ENCODE peak calls at places on chromosome 21, in seven cellular contexts. T is midbrain; F is neural progenitor cell; I is GM10248; L is stimulated activated CD4-positive, alpha-beta T cell treated with anti-CD3 and anti-CD28 coated beads, TNF-alpha, amount 100 ng/mL, for 1 hour; Z is T-helper 22 cell; V is HCT116. N is an unnamed sample.

GRCh38 chr21:44477131-44477530 is 21.8 kb downstream of the LRRC3 start:
- DNase-seq in F (no peak), L (no peak), T (no peak), V (no peak), Z (no peak), I (no peak), N (no peak)

GRCh38 chr21:39149008-39149407 is 34.2 kb downstream of the PSMG1 start:
- DNase-seq in L (no peak), F (no peak), Z (no peak), V (no peak), T (no peak), I (no peak), N (no peak)

GRCh38 chr21:26405071-26405470 is 168.0 kb downstream of the CYYR1 start:
- DNase-seq in F (no peak), I (no peak), L (no peak), Z (no peak), T (no peak), V (no peak), N (no peak)

GRCh38 chr21:32297449-32297848 is 1.2 kb upstream of the MRAP start:
- DNase-seq in T (no peak), Z (no peak), V (no peak), I (no peak), F (no peak), L (no peak), N (no peak)

GRCh38 chr21:41142051-41142795 is 25.7 kb upstream of the BACE2 start:
- DNase-seq in L (no peak), F (peak), Z (no peak), I (no peak), V (no peak), T (no peak), N (peak)

GRCh38 chr21:18411565-18411964 is 8.0 kb upstream of the TMPRSS15 start:
- DNase-seq in Z (no peak), V (no peak), L (no peak), I (no peak), F (peak), T (peak), N (no peak)

GRCh38 chr21:42614811-42615342 is 38.5 kb upstream of the PDE9A start:
- DNase-seq in F (peak), L (peak), Z (peak), I (peak), V (no peak), T (no peak), N (peak)

GRCh38 chr21:42080788-42081083 is 9.6 kb downstream of the UMODL1 start:
- DNase-seq in L (no peak), V (no peak), I (no peak), Z (no peak), F (no peak), T (no peak), N (no peak)

GRCh38 chr21:28215214-28215954 is 777.3 kb downstream of the LTN1 start:
- DNase-seq in I (no peak), Z (no peak), T (no peak), V (no peak), L (no peak), F (no peak), N (no peak)

GRCh38 chr21:14736672-14737071 is 190.6 kb upstream of the SAMSN1 start:
- DNase-seq in I (no peak), F (no peak), V (no peak), T (no peak), Z (no peak), L (no peak), N (no peak)

GRCh38 chr21:35563885-35564451 is 496.4 kb downstream of the SETD4 start:
- DNase-seq in Z (no peak), I (no peak), V (no peak), T (no peak), F (no peak), L (no peak), N (no peak)

GRCh38 chr21:42652527-42653491 is 612 bp upstream of the PDE9A start:
- DNase-seq in F (peak), I (no peak), T (peak), L (no peak), V (no peak), Z (no peak), N (peak)

GRCh38 chr21:15015622-15016471 is 49.0 kb downstream of the NRIP1 start:
- DNase-seq in T (no peak), V (no peak), Z (no peak), L (no peak), I (no peak), F (no peak), N (no peak)

GRCh38 chr21:38988211-38989096 is 182.7 kb downstream of the ETS2 start:
- DNase-seq in I (no peak), V (no peak), F (peak), L (no peak), Z (no peak), T (no peak), N (no peak)

GRCh38 chr21:16789636-16790035 is 723.2 kb upstream of the CXADR start:
- DNase-seq in L (no peak), Z (no peak), T (no peak), F (no peak), V (no peak), I (no peak), N (no peak)

GRCh38 chr21:42117229-42118048 is 46.3 kb downstream of the UMODL1 start:
- DNase-seq in I (peak), L (peak), V (peak), T (peak), F (peak), Z (peak), N (peak)

GRCh38 chr21:45574081-45574501 is 31.9 kb upstream of the SLC19A1 start:
- DNase-seq in I (no peak), L (no peak), V (no peak), Z (no peak), T (no peak), F (no peak), N (peak)

GRCh38 chr21:46425061-46425460 is 33.6 kb upstream of the DIP2A start:
- DNase-seq in T (no peak), Z (no peak), I (no peak), V (no peak), F (no peak), L (no peak), N (peak)

GRCh38 chr21:37505963-37506362 is 139.4 kb downstream of the DYRK1A start:
- DNase-seq in F (no peak), Z (no peak), I (no peak), V (no peak), T (no peak), L (no peak), N (no peak)

GRCh38 chr21:41769521-41769920 is 2.7 kb upstream of the RIPK4 start:
- DNase-seq in Z (no peak), F (no peak), L (no peak), I (no peak), V (no peak), T (no peak), N (no peak)

GRCh38 chr21:34609244-34609950 is 5.5 kb downstream of the RCAN1 start:
- DNase-seq in V (no peak), F (no peak), Z (no peak), L (no peak), I (no peak), T (peak), N (no peak)

GRCh38 chr21:27480841-27481261 is 514.0 kb upstream of the ADAMTS5 start:
- DNase-seq in V (no peak), L (no peak), I (no peak), F (no peak), T (no peak), Z (no peak), N (no peak)

GRCh38 chr21:42518216-42518615 is 4.6 kb downstream of the SLC37A1 start:
- DNase-seq in Z (no peak), T (no peak), F (no peak), V (peak), I (no peak), L (no peak), N (no peak)

GRCh38 chr21:46325073-46325912 is 1.3 kb downstream of the PCNT start:
- DNase-seq in V (peak), F (peak), Z (peak), I (peak), T (no peak), L (no peak), N (peak)

GRCh38 chr21:17679002-17679600 is 66.4 kb upstream of the BTG3 start:
- DNase-seq in F (peak), L (no peak), Z (no peak), V (peak), T (peak), I (peak), N (peak)

GRCh38 chr21:32413697-32414578 is 1.4 kb downstream of the EVA1C start:
- DNase-seq in I (no peak), Z (no peak), T (peak), V (no peak), F (no peak), L (no peak), N (peak)

GRCh38 chr21:42225571-42226155 is 6.7 kb downstream of the ABCG1 start:
- DNase-seq in I (no peak), T (no peak), F (no peak), V (no peak), L (no peak), Z (no peak), N (no peak)

GRCh38 chr21:34092241-34092921 is 19.0 kb downstream of the MRPS6 start:
- DNase-seq in V (no peak), F (no peak), T (no peak), I (no peak), L (no peak), Z (no peak), N (no peak)

GRCh38 chr21:30718239-30718909 is at the start of gene KRTAP21-3:
- DNase-seq in V (peak), L (no peak), T (no peak), Z (no peak), F (no peak), I (no peak), N (no peak)

GRCh38 chr21:46188226-46189212 is 4.3 kb upstream of the SPATC1L start:
- DNase-seq in I (no peak), V (peak), Z (no peak), L (no peak), F (no peak), T (peak), N (peak)

GRCh38 chr21:32456497-32456918 is 44.0 kb downstream of the EVA1C start:
- DNase-seq in I (no peak), F (no peak), T (no peak), V (no peak), L (no peak), Z (no peak), N (no peak)

GRCh38 chr21:23858878-23859277 is 1748.4 kb downstream of the MRPL39 start:
- DNase-seq in V (no peak), Z (no peak), T (no peak), F (no peak), L (no peak), I (no peak), N (no peak)

GRCh38 chr21:43362306-43362927 is 64.5 kb downstream of the SIK1 start:
- DNase-seq in V (no peak), Z (peak), F (peak), L (peak), I (peak), T (no peak), N (peak)

GRCh38 chr21:37788503-37788902 is 127.8 kb downstream of the KCNJ6 start:
- DNase-seq in I (no peak), Z (no peak), L (no peak), V (no peak), F (no peak), T (no peak), N (no peak)

GRCh38 chr21:42616366-42617340 is 36.8 kb upstream of the PDE9A start:
- DNase-seq in T (no peak), I (no peak), Z (no peak), V (no peak), F (no peak), L (no peak), N (no peak)

N was measured in H7.